ENCODE peak calls at places on chromosomes 2 and 18, in seven cellular contexts. N is NCI-H345; G is stimulated activated CD4-positive, alpha-beta T cell treated with anti-CD3 and anti-CD28 coated beads, Interleukin-12 subunit alpha, Interleukin-12 subunit beta, amount 100 ng/mL, for 4 hours; K is anterior cingulate cortex; Z is HTR-8/SVneo; D is amygdala; U is heart left ventricle. P is an unnamed sample.
A peak's percentile ranks its signal among the peaks of the same experiment; 100 is the strongest.

GRCh38 chr2:132037527-132038178 is 124.1 kb downstream of the ANKRD30BL start:
- DNase-seq in U (no peak), Z (no peak), G (no peak), N (peak; percentile 65), D (no peak), K (peak; percentile 14), P (peak; percentile 69)

GRCh38 chr2:126571403-126571802 is 84.6 kb upstream of the GYPC start:
- DNase-seq in Z (no peak), G (no peak), U (no peak), N (no peak), K (no peak), D (no peak), P (no peak)

GRCh38 chr2:229129738-229130371 is 141.2 kb downstream of the PID1 start:
- DNase-seq in K (no peak), D (peak; percentile 28), Z (no peak), U (peak; percentile 8), G (no peak), N (no peak), P (peak; percentile 46)

GRCh38 chr18:23306842-23307241 is 146.2 kb upstream of the RIOK3 start:
- DNase-seq in K (no peak), D (no peak), N (no peak), Z (no peak), U (no peak), G (no peak), P (no peak)

GRCh38 chr2:204664708-204665121 is 119.4 kb downstream of the PARD3B start:
- DNase-seq in N (no peak), Z (no peak), K (no peak), U (no peak), G (no peak), D (no peak), P (no peak)

GRCh38 chr2:42339191-42339912 is 21.7 kb downstream of the COX7A2L start:
- DNase-seq in D (no peak), K (no peak), U (no peak), Z (no peak), G (no peak), N (no peak), P (no peak)

GRCh38 chr18:12313530-12314245 is 5.6 kb downstream of the TUBB6 start:
- DNase-seq in D (no peak), N (no peak), G (no peak), Z (no peak), K (no peak), U (no peak), P (no peak)

GRCh38 chr2:206614825-206615224 is 27.5 kb upstream of the FAM237A start:
- DNase-seq in U (no peak), K (no peak), G (no peak), D (no peak), N (no peak), Z (peak; percentile 48), P (no peak)

GRCh38 chr2:216195565-216195978 is 86.4 kb downstream of the XRCC5 start:
- DNase-seq in N (no peak), Z (no peak), D (no peak), K (no peak), G (no peak), U (no peak), P (no peak)

GRCh38 chr2:71336802-71337201 is 5.2 kb downstream of the ZNF638 start:
- DNase-seq in Z (no peak), G (no peak), K (no peak), U (no peak), N (no peak), D (no peak), P (no peak)

GRCh38 chr18:2304378-2305175 is 266.7 kb downstream of the METTL4 start:
- DNase-seq in G (no peak), Z (peak; percentile 7), U (no peak), K (no peak), N (no peak), D (no peak), P (no peak)

GRCh38 chr18:12013186-12013916 is 32.0 kb downstream of the IMPA2 start:
- DNase-seq in G (no peak), Z (no peak), D (no peak), N (no peak), U (no peak), K (no peak), P (peak; percentile 31)

GRCh38 chr2:37287966-37288365 is 36.7 kb downstream of the PRKD3 start:
- DNase-seq in K (no peak), D (no peak), N (peak; percentile 9), Z (peak; percentile 24), G (no peak), U (no peak), P (no peak)

GRCh38 chr2:100662866-100663265 is 100.1 kb downstream of the PDCL3 start:
- DNase-seq in K (no peak), D (no peak), N (no peak), G (no peak), Z (no peak), U (no peak), P (no peak)

GRCh38 chr2:63888490-63889402 is 47.0 kb downstream of the UGP2 start:
- DNase-seq in U (peak; percentile 13), N (peak; percentile 56), D (no peak), Z (peak; percentile 56), G (peak; percentile 33), K (peak; percentile 5), P (no peak)